ENCODE peak calls at places on chromosomes 3 and 15, in six cellular contexts. One of them, this sample, is unnamed.

GRCh38 chr3:160162440-160162839 is 62.8 kb upstream of the C3orf80 start:
- DNase-seq in activated B cell treated with CpG ODN at 0.5 μM for 24 hours: no peak
- DNase-seq in Jurkat, Clone E6-1: no peak
- DNase-seq in NCI-H1417 treated with DMSO at 0.1 percent for 48 hours: no peak
- DNase-seq in occipital lobe: no peak
- DNase-seq in KBM-7: no peak
- DNase-seq in this sample: no peak

GRCh38 chr3:4866841-4867240 is 112.4 kb upstream of the BHLHE40 start:
- DNase-seq in activated B cell treated with CpG ODN at 0.5 μM for 24 hours: no peak
- DNase-seq in Jurkat, Clone E6-1: no peak
- DNase-seq in NCI-H1417 treated with DMSO at 0.1 percent for 48 hours: no peak
- DNase-seq in occipital lobe: no peak
- DNase-seq in KBM-7: no peak
- DNase-seq in this sample: no peak

GRCh38 chr15:48614051-48614450 is 31.5 kb downstream of the FBN1 start:
- DNase-seq in activated B cell treated with CpG ODN at 0.5 μM for 24 hours: no peak
- DNase-seq in Jurkat, Clone E6-1: no peak
- DNase-seq in NCI-H1417 treated with DMSO at 0.1 percent for 48 hours: no peak
- DNase-seq in occipital lobe: no peak
- DNase-seq in KBM-7: no peak
- DNase-seq in this sample: no peak

GRCh38 chr3:72306800-72307341 is 521.9 kb upstream of the PROK2 start:
- DNase-seq in activated B cell treated with CpG ODN at 0.5 μM for 24 hours: no peak
- DNase-seq in Jurkat, Clone E6-1: no peak
- DNase-seq in NCI-H1417 treated with DMSO at 0.1 percent for 48 hours: no peak
- DNase-seq in occipital lobe: no peak
- DNase-seq in KBM-7: peak
- DNase-seq in this sample: no peak

GRCh38 chr3:76061654-76062053 is 276.3 kb upstream of the ZNF717 start:
- DNase-seq in activated B cell treated with CpG ODN at 0.5 μM for 24 hours: no peak
- DNase-seq in Jurkat, Clone E6-1: no peak
- DNase-seq in NCI-H1417 treated with DMSO at 0.1 percent for 48 hours: no peak
- DNase-seq in occipital lobe: no peak
- DNase-seq in KBM-7: no peak
- DNase-seq in this sample: no peak

GRCh38 chr3:123110238-123110952 is 43.6 kb downstream of the PDIA5 start:
- DNase-seq in activated B cell treated with CpG ODN at 0.5 μM for 24 hours: no peak
- DNase-seq in Jurkat, Clone E6-1: peak
- DNase-seq in NCI-H1417 treated with DMSO at 0.1 percent for 48 hours: peak
- DNase-seq in occipital lobe: no peak
- DNase-seq in KBM-7: no peak
- DNase-seq in this sample: no peak

GRCh38 chr15:101314726-101315125 is 19.7 kb upstream of the SNRPA1 start:
- DNase-seq in activated B cell treated with CpG ODN at 0.5 μM for 24 hours: no peak
- DNase-seq in Jurkat, Clone E6-1: no peak
- DNase-seq in NCI-H1417 treated with DMSO at 0.1 percent for 48 hours: no peak
- DNase-seq in occipital lobe: no peak
- DNase-seq in KBM-7: no peak
- DNase-seq in this sample: peak

GRCh38 chr3:123576119-123576518 is 8.7 kb downstream of the HACD2 start:
- DNase-seq in activated B cell treated with CpG ODN at 0.5 μM for 24 hours: no peak
- DNase-seq in Jurkat, Clone E6-1: no peak
- DNase-seq in NCI-H1417 treated with DMSO at 0.1 percent for 48 hours: no peak
- DNase-seq in occipital lobe: no peak
- DNase-seq in KBM-7: peak
- DNase-seq in this sample: no peak

GRCh38 chr3:53939081-53939582 is 47.5 kb upstream of the SELENOK start:
- DNase-seq in activated B cell treated with CpG ODN at 0.5 μM for 24 hours: no peak
- DNase-seq in Jurkat, Clone E6-1: no peak
- DNase-seq in NCI-H1417 treated with DMSO at 0.1 percent for 48 hours: no peak
- DNase-seq in occipital lobe: no peak
- DNase-seq in KBM-7: no peak
- DNase-seq in this sample: no peak

GRCh38 chr3:107241217-107241616 is 136.0 kb upstream of the CCDC54 start:
- DNase-seq in activated B cell treated with CpG ODN at 0.5 μM for 24 hours: peak
- DNase-seq in Jurkat, Clone E6-1: no peak
- DNase-seq in NCI-H1417 treated with DMSO at 0.1 percent for 48 hours: no peak
- DNase-seq in occipital lobe: no peak
- DNase-seq in KBM-7: peak
- DNase-seq in this sample: peak

GRCh38 chr3:73094951-73095350 is 33.5 kb downstream of the EBLN2 start:
- DNase-seq in activated B cell treated with CpG ODN at 0.5 μM for 24 hours: no peak
- DNase-seq in Jurkat, Clone E6-1: no peak
- DNase-seq in NCI-H1417 treated with DMSO at 0.1 percent for 48 hours: no peak
- DNase-seq in occipital lobe: no peak
- DNase-seq in KBM-7: no peak
- DNase-seq in this sample: no peak

GRCh38 chr15:53746101-53746500 is 13.4 kb downstream of the WDR72 start:
- DNase-seq in activated B cell treated with CpG ODN at 0.5 μM for 24 hours: no peak
- DNase-seq in Jurkat, Clone E6-1: no peak
- DNase-seq in NCI-H1417 treated with DMSO at 0.1 percent for 48 hours: no peak
- DNase-seq in occipital lobe: no peak
- DNase-seq in KBM-7: no peak
- DNase-seq in this sample: no peak

GRCh38 chr3:142563491-142563997 is 15.0 kb downstream of the ATR start:
- DNase-seq in activated B cell treated with CpG ODN at 0.5 μM for 24 hours: no peak
- DNase-seq in Jurkat, Clone E6-1: no peak
- DNase-seq in NCI-H1417 treated with DMSO at 0.1 percent for 48 hours: no peak
- DNase-seq in occipital lobe: no peak
- DNase-seq in KBM-7: no peak
- DNase-seq in this sample: no peak

GRCh38 chr15:67782592-67782991 is 42.7 kb upstream of the SKOR1 start:
- DNase-seq in activated B cell treated with CpG ODN at 0.5 μM for 24 hours: no peak
- DNase-seq in Jurkat, Clone E6-1: no peak
- DNase-seq in NCI-H1417 treated with DMSO at 0.1 percent for 48 hours: no peak
- DNase-seq in occipital lobe: no peak
- DNase-seq in KBM-7: no peak
- DNase-seq in this sample: no peak

GRCh38 chr3:152236741-152237140 is 32.0 kb upstream of the MBNL1 start:
- DNase-seq in activated B cell treated with CpG ODN at 0.5 μM for 24 hours: no peak
- DNase-seq in Jurkat, Clone E6-1: no peak
- DNase-seq in NCI-H1417 treated with DMSO at 0.1 percent for 48 hours: no peak
- DNase-seq in occipital lobe: no peak
- DNase-seq in KBM-7: peak
- DNase-seq in this sample: no peak

GRCh38 chr3:134511500-134511899 is 25.6 kb downstream of the CEP63 start:
- DNase-seq in activated B cell treated with CpG ODN at 0.5 μM for 24 hours: no peak
- DNase-seq in Jurkat, Clone E6-1: no peak
- DNase-seq in NCI-H1417 treated with DMSO at 0.1 percent for 48 hours: no peak
- DNase-seq in occipital lobe: no peak
- DNase-seq in KBM-7: peak
- DNase-seq in this sample: no peak

GRCh38 chr3:9715764-9716437 is 12.3 kb downstream of the CPNE9 start:
- DNase-seq in activated B cell treated with CpG ODN at 0.5 μM for 24 hours: no peak
- DNase-seq in Jurkat, Clone E6-1: peak
- DNase-seq in NCI-H1417 treated with DMSO at 0.1 percent for 48 hours: no peak
- DNase-seq in occipital lobe: peak
- DNase-seq in KBM-7: peak
- DNase-seq in this sample: peak

GRCh38 chr3:177835008-177835407 is 637.7 kb upstream of the TBL1XR1 start:
- DNase-seq in activated B cell treated with CpG ODN at 0.5 μM for 24 hours: no peak
- DNase-seq in Jurkat, Clone E6-1: no peak
- DNase-seq in NCI-H1417 treated with DMSO at 0.1 percent for 48 hours: peak
- DNase-seq in occipital lobe: no peak
- DNase-seq in KBM-7: peak
- DNase-seq in this sample: no peak

GRCh38 chr3:126110431-126111125 is 26.7 kb upstream of the SLC41A3 start:
- DNase-seq in activated B cell treated with CpG ODN at 0.5 μM for 24 hours: no peak
- DNase-seq in Jurkat, Clone E6-1: no peak
- DNase-seq in NCI-H1417 treated with DMSO at 0.1 percent for 48 hours: no peak
- DNase-seq in occipital lobe: no peak
- DNase-seq in KBM-7: no peak
- DNase-seq in this sample: no peak

GRCh38 chr15:38687340-38687739 is 122.7 kb upstream of the RASGRP1 start:
- DNase-seq in activated B cell treated with CpG ODN at 0.5 μM for 24 hours: no peak
- DNase-seq in Jurkat, Clone E6-1: no peak
- DNase-seq in NCI-H1417 treated with DMSO at 0.1 percent for 48 hours: no peak
- DNase-seq in occipital lobe: no peak
- DNase-seq in KBM-7: no peak
- DNase-seq in this sample: no peak

GRCh38 chr3:72095521-72095920 is 310.6 kb upstream of the PROK2 start:
- DNase-seq in activated B cell treated with CpG ODN at 0.5 μM for 24 hours: no peak
- DNase-seq in Jurkat, Clone E6-1: no peak
- DNase-seq in NCI-H1417 treated with DMSO at 0.1 percent for 48 hours: no peak
- DNase-seq in occipital lobe: no peak
- DNase-seq in KBM-7: no peak
- DNase-seq in this sample: no peak

GRCh38 chr3:95711789-95712188 is 1102.6 kb upstream of the EPHA6 start:
- DNase-seq in activated B cell treated with CpG ODN at 0.5 μM for 24 hours: no peak
- DNase-seq in Jurkat, Clone E6-1: no peak
- DNase-seq in NCI-H1417 treated with DMSO at 0.1 percent for 48 hours: no peak
- DNase-seq in occipital lobe: no peak
- DNase-seq in KBM-7: no peak
- DNase-seq in this sample: no peak

GRCh38 chr3:69085543-69086132 is 901 bp downstream of the ARL6IP5 start:
- DNase-seq in activated B cell treated with CpG ODN at 0.5 μM for 24 hours: no peak
- DNase-seq in Jurkat, Clone E6-1: no peak
- DNase-seq in NCI-H1417 treated with DMSO at 0.1 percent for 48 hours: no peak
- DNase-seq in occipital lobe: peak
- DNase-seq in KBM-7: peak
- DNase-seq in this sample: peak

GRCh38 chr3:190325923-190326322 is 3.7 kb upstream of the CLDN1 start:
- DNase-seq in activated B cell treated with CpG ODN at 0.5 μM for 24 hours: no peak
- DNase-seq in Jurkat, Clone E6-1: no peak
- DNase-seq in NCI-H1417 treated with DMSO at 0.1 percent for 48 hours: no peak
- DNase-seq in occipital lobe: no peak
- DNase-seq in KBM-7: no peak
- DNase-seq in this sample: no peak

GRCh38 chr3:151900460-151900859 is 27.0 kb downstream of the SUCNR1 start:
- DNase-seq in activated B cell treated with CpG ODN at 0.5 μM for 24 hours: no peak
- DNase-seq in Jurkat, Clone E6-1: no peak
- DNase-seq in NCI-H1417 treated with DMSO at 0.1 percent for 48 hours: no peak
- DNase-seq in occipital lobe: no peak
- DNase-seq in KBM-7: no peak
- DNase-seq in this sample: no peak

GRCh38 chr3:177944228-177944661 is 592.0 kb upstream of the KCNMB2 start:
- DNase-seq in activated B cell treated with CpG ODN at 0.5 μM for 24 hours: no peak
- DNase-seq in Jurkat, Clone E6-1: peak
- DNase-seq in NCI-H1417 treated with DMSO at 0.1 percent for 48 hours: no peak
- DNase-seq in occipital lobe: no peak
- DNase-seq in KBM-7: peak
- DNase-seq in this sample: no peak

GRCh38 chr3:111616417-111617105 is 21.4 kb upstream of the ZBED2 start:
- DNase-seq in activated B cell treated with CpG ODN at 0.5 μM for 24 hours: no peak
- DNase-seq in Jurkat, Clone E6-1: peak
- DNase-seq in NCI-H1417 treated with DMSO at 0.1 percent for 48 hours: no peak
- DNase-seq in occipital lobe: no peak
- DNase-seq in KBM-7: no peak
- DNase-seq in this sample: no peak

GRCh38 chr15:89391685-89392257 is 57.1 kb upstream of the POLG start:
- DNase-seq in activated B cell treated with CpG ODN at 0.5 μM for 24 hours: no peak
- DNase-seq in Jurkat, Clone E6-1: no peak
- DNase-seq in NCI-H1417 treated with DMSO at 0.1 percent for 48 hours: no peak
- DNase-seq in occipital lobe: no peak
- DNase-seq in KBM-7: no peak
- DNase-seq in this sample: no peak

GRCh38 chr15:78105541-78106241 is 13.3 kb downstream of the SH2D7 start:
- DNase-seq in activated B cell treated with CpG ODN at 0.5 μM for 24 hours: no peak
- DNase-seq in Jurkat, Clone E6-1: no peak
- DNase-seq in NCI-H1417 treated with DMSO at 0.1 percent for 48 hours: no peak
- DNase-seq in occipital lobe: no peak
- DNase-seq in KBM-7: no peak
- DNase-seq in this sample: no peak

This sample was measured in head of caudate nucleus.